ENCODE peak calls at places on chromosomes 11 and 22, in seven cellular contexts. U is upper lobe of right lung, E is AG09309, I is foreskin fibroblast, L is bronchial epithelial cell, X is astrocyte of the spinal cord, F is fibroblast of mammary gland. P is an unnamed sample.

GRCh38 chr22:48474881-48475280 is 1352.8 kb downstream of the BRD1 start:
- DNase-seq in U (no peak), E (no peak), I (no peak), L (no peak), X (no peak), F (no peak), P (no peak)

GRCh38 chr22:30212363-30212995 is 34.1 kb downstream of the LIF start:
- DNase-seq in U (peak), E (peak), I (peak), L (peak), X (peak), F (peak), P (peak)

GRCh38 chr11:127182586-127183203 is 182.1 kb upstream of the KIRREL3 start:
- DNase-seq in U (no peak), E (no peak), I (no peak), L (no peak), X (no peak), F (no peak), P (no peak)

GRCh38 chr11:2256293-2256913 is 14.0 kb downstream of the ASCL2 start:
- DNase-seq in U (peak), E (no peak), I (no peak), L (peak), X (no peak), F (no peak), P (no peak)

GRCh38 chr11:86249307-86250098 is 5.0 kb downstream of the EED start:
- DNase-seq in U (no peak), E (no peak), I (no peak), L (no peak), X (no peak), F (peak), P (no peak)

GRCh38 chr11:120385110-120385509 is 48.9 kb downstream of the ARHGEF12 start:
- DNase-seq in U (no peak), E (no peak), I (no peak), L (no peak), X (peak), F (no peak), P (peak)

GRCh38 chr11:67275606-67276409 is 9.5 kb downstream of the GRK2 start:
- DNase-seq in U (peak), E (no peak), I (no peak), L (no peak), X (no peak), F (no peak), P (no peak)

GRCh38 chr22:47198801-47199251 is 436.4 kb downstream of the TBC1D22A start:
- DNase-seq in U (peak), E (no peak), I (no peak), L (no peak), X (no peak), F (no peak), P (no peak)

GRCh38 chr11:65622011-65622410 is 6.4 kb downstream of the PCNX3 start:
- DNase-seq in U (no peak), E (no peak), I (no peak), L (no peak), X (no peak), F (no peak), P (no peak)

GRCh38 chr11:61967924-61968757 is 707 bp upstream of the FTH1 start:
- DNase-seq in U (peak), E (no peak), I (no peak), L (no peak), X (peak), F (no peak), P (no peak)

GRCh38 chr11:38562562-38562961 is 1964.5 kb upstream of the RAG2 start:
- DNase-seq in U (no peak), E (no peak), I (no peak), L (no peak), X (no peak), F (no peak), P (no peak)

DNA sequence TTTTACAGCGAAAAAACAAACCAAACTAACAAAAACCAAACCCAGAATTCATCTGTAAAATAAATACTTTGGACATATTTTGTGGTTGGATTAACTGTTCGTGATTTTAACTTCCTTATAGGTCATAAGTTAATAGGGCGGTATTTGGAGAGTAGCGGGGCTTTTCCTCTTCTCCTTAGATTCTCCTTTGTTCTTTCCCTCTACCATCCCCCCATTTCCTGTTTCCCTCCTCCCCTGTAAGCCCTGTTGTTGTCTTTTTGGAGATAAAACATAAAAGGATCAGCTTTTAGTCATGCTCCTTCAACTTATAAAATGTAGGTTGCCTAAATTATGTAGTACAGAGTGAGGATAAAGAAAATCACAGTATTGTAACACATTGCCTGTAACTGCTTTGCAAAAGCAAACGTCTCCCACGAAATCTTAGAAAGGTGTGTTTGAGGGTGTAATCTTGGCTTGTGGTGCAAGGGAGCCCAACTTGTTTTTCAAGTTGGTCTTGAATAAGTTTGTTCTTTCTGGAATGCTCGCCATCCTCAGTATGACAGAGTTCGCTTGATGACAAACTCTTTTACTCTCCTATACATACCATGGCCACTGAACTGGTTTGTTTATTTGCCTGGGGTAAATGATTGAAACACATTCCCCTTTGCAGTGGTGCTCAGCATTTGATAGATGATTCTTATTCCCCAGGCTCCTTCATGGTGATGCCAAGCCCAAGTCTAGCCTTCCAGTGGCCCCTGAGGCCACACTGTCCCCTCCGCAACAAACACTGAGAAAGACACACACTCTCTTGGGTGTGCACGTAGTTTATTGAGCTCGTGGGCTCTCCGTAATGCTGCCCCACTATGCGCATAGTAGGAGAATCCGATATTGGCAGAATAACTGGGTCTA is 49.4 kb downstream of the TEAD1 start:
- DNase-seq in U (no peak), E (no peak), I (no peak), L (peak), X (peak), F (peak), P (no peak)
- H3K4me3 ChIP-seq in U (no peak), E (no peak), I (no peak), L (peak), X (no peak), F (no peak), P (no peak)

GRCh38 chr11:118488480-118489109 is 38.7 kb upstream of the TTC36 start:
- DNase-seq in U (no peak), E (peak), I (peak), L (peak), X (peak), F (peak), P (peak)

GRCh38 chr11:118491041-118491440 is 36.2 kb upstream of the TTC36 start:
- DNase-seq in U (no peak), E (no peak), I (no peak), L (no peak), X (no peak), F (no peak), P (no peak)

GRCh38 chr11:118484405-118484804 is 42.9 kb upstream of the TTC36 start:
- DNase-seq in U (no peak), E (no peak), I (no peak), L (no peak), X (no peak), F (no peak), P (no peak)

DNA sequence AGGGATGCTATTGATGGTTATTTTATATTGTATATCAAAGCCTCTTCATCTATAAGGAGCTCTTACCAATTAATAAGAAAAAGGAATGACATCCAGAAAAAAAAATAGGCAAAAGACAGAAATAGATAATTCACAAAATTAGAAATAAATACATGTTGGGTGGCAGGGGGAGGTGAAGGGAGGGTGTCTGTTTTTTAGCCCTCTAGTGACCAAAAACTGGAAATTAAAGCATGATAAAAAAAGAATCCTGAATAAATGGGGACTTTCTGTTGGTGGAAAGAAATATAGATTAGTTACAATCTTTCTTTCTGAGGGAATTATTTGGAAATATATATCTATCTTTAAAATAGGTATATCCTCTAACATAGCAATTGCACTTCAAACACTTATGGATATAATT is 42.0 kb upstream of the TTC36 start:
- DNase-seq in U (no peak), E (no peak), I (no peak), L (no peak), X (no peak), F (no peak), P (no peak)
- TF ChIP-seq CTCF in U (no peak), E (no peak), I (peak), L (no peak), X (no peak), F (peak), P (no peak)

DNA sequence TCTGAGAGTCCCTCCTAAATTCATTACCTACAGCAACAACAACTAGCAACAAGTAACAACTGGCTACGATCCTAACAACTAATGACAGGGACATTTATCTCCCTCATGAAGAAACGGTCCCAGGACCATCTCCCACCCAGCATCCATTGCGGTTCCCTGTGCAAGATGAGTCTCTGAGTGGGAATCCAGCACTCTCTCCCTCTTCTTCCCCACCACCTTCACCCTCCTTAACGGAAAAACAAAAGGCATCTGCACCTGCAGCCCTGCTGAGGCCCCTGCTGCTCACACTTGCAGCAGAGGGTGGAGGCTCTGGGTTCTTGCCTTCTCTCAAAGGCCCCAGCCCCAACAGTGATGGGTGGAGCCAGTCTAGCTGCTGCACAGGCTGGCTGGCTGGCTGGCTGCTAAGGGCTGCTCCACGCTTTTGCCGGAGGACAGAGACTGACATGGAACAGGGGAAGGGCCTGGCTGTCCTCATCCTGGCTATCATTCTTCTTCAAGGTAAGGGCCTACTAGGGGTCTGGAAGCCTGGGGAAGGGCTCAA is at the start of gene CD3G:
- DNase-seq in U (no peak), E (no peak), I (no peak), L (no peak), X (no peak), F (no peak), P (no peak)
- H3K4me3 ChIP-seq in U (peak), E (no peak), I (no peak), L (no peak), X (no peak), F (no peak), P (no peak)

GRCh38 chr11:70381872-70382842 is 16.2 kb upstream of the CTTN start:
- DNase-seq in U (no peak), E (peak), I (peak), L (no peak), X (peak), F (peak), P (peak)

GRCh38 chr11:70376621-70377020 is 21.7 kb upstream of the CTTN start:
- DNase-seq in U (no peak), E (no peak), I (no peak), L (no peak), X (no peak), F (no peak), P (no peak)

GRCh38 chr11:70381350-70381749 is 17.0 kb upstream of the CTTN start:
- DNase-seq in U (peak), E (no peak), I (no peak), L (no peak), X (no peak), F (no peak), P (no peak)

GRCh38 chr11:70377645-70378044 is 20.7 kb upstream of the CTTN start:
- DNase-seq in U (no peak), E (no peak), I (no peak), L (no peak), X (no peak), F (no peak), P (no peak)

DNA sequence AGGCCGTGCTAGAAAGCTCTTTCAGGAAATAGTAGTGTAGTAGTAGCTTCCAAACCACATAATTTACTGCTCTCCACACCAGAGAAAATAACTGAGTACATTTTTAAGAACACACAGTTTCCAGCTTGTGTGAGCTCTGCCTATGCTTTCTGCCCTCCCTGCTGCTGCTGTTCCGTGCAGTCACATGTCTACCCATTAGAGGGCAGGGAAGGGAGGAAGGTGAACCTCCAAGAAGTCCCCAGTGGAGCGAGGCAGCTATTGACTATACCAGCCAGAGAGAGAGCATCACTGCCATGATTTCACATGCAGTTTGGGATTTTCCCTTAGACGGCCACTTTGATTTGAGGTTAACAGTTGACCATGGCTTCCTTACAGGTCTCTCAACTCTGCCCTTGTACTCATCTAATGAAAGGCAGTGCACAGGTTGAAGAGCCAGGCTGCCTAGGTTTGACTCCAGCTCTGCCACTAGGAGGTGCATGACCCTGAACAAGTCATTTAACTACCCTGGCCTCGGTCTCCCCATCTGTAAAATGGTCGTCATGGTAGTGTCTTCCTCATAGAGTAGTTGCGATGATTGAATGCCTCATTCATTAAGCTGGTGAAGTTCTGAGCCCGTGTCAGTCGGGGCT is 19.7 kb upstream of the CTTN start:
- DNase-seq in U (peak), E (no peak), I (no peak), L (no peak), X (no peak), F (no peak), P (no peak)
- TF ChIP-seq CTCF in U (no peak), E (peak), I (no peak), L (peak), X (no peak), F (no peak), P (peak)

GRCh38 chr11:72655014-72655413 is 19.2 kb downstream of the PDE2A start:
- DNase-seq in U (no peak), E (no peak), I (no peak), L (no peak), X (no peak), F (no peak), P (no peak)

GRCh38 chr11:72653616-72654000 is 20.6 kb downstream of the PDE2A start:
- DNase-seq in U (no peak), E (no peak), I (no peak), L (no peak), X (no peak), F (no peak), P (no peak)

GRCh38 chr11:72655896-72656464 is 18.2 kb downstream of the PDE2A start:
- DNase-seq in U (no peak), E (no peak), I (no peak), L (no peak), X (no peak), F (no peak), P (no peak)

GRCh38 chr11:72652133-72652532 is 22.1 kb downstream of the PDE2A start:
- DNase-seq in U (no peak), E (no peak), I (no peak), L (no peak), X (no peak), F (no peak), P (no peak)

GRCh38 chr11:72652871-72653615 is 21.2 kb downstream of the PDE2A start:
- DNase-seq in U (no peak), E (no peak), I (no peak), L (no peak), X (no peak), F (no peak), P (no peak)
- H3K4me3 ChIP-seq in U (no peak), E (no peak), I (no peak), L (no peak), X (no peak), F (no peak), P (no peak)

GRCh38 chr11:74720596-74721478 is 10.4 kb downstream of the CHRDL2 start:
- DNase-seq in U (peak), E (no peak), I (no peak), L (no peak), X (no peak), F (peak), P (no peak)
- TF ChIP-seq CTCF in U (no peak), E (no peak), I (no peak), L (no peak), X (no peak), F (no peak), P (no peak)

GRCh38 chr22:46086577-46087335 is 63.6 kb upstream of the PPARA start:
- DNase-seq in U (peak), E (no peak), I (no peak), L (no peak), X (no peak), F (peak), P (no peak)
- H3K4me3 ChIP-seq in U (peak), E (peak), I (peak), L (no peak), X (peak), F (peak), P (no peak)

DNA sequence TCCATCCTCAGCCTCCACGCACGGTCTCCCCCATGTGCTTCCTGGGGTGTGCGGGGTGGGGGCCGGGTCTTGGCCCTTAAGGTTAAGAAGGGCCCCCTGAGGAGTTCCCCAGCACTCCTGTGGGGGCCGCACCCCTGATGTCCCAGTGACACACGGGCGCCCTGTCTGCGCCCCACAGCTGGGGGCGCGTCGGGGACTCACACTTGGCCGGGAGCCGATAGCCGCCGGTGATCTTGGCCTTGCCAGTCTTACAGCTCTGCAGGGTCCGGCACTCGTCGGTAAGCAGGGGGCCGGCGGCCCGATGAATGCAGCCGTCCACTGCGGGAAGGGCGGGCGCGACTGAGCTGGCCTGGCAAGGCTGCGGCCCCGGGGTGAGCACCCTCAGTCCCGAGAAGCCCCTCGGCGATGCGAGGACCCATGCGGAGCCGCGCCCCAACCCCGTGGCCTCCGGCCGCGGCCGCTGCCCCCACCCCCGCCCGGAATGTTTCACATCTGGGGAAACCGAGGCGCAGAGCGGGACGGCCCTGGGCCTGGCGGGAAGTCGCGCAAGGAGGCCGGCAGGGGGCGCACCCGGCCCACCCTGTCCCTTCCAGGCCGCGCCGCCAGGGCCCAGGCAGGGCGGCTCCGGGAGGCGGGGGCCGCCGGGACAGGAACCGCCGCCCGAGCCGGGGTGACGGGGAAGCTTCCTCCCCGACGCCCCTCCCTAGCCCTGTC is 13.9 kb downstream of the OTUB1 start:
- DNase-seq in U (peak), E (peak), I (peak), L (peak), X (peak), F (peak), P (no peak)
- TF ChIP-seq CTCF in U (peak), E (peak), I (peak), L (peak), X (peak), F (no peak), P (peak)